ENCODE peak calls at places on chromosomes 3 and 15, in four cellular contexts. N, F, Q and J are unnamed samples.
A peak's percentile ranks its signal among the peaks of the same experiment; 100 is the strongest.

GRCh38 chr15:61974759-61975158 is 85.5 kb downstream of the VPS13C start:
- DNase-seq in N (no peak), Q (no peak), F (no peak), J (peak; percentile 5)

GRCh38 chr3:57544181-57545125 is at the start of gene DNAH12:
- DNase-seq in F (no peak), N (peak; percentile 54), Q (no peak), J (no peak)

GRCh38 chr15:97995881-97996603 is 35.5 kb downstream of the ARRDC4 start:
- DNase-seq in F (no peak), N (no peak), Q (no peak), J (no peak)

GRCh38 chr3:17632401-17633100 is 109.9 kb downstream of the TBC1D5 start:
- DNase-seq in N (no peak), Q (no peak), F (no peak), J (peak; percentile 65)

GRCh38 chr3:29822051-29822450 is 541.2 kb downstream of the RBMS3 start:
- DNase-seq in N (no peak), Q (no peak), F (no peak), J (peak; percentile 78)

GRCh38 chr3:189365609-189366564 is 194.1 kb downstream of the TPRG1 start:
- DNase-seq in F (no peak), Q (no peak), N (no peak), J (no peak)

GRCh38 chr3:107977571-107977970 is 113.3 kb downstream of the CD47 start:
- DNase-seq in N (no peak), F (no peak), Q (no peak), J (no peak)

GRCh38 chr3:14225421-14225820 is 46.8 kb downstream of the LSM3 start:
- DNase-seq in N (no peak), Q (no peak), F (no peak), J (no peak)

GRCh38 chr15:72735111-72735510 is 48.4 kb downstream of the ADPGK start:
- DNase-seq in Q (no peak), N (no peak), F (no peak), J (no peak)

GRCh38 chr3:128415773-128416577 is 50.7 kb downstream of the DNAJB8 start:
- DNase-seq in N (no peak), Q (no peak), F (no peak), J (no peak)

GRCh38 chr3:20232906-20233305 is 46.9 kb upstream of the SGO1 start:
- DNase-seq in N (no peak), F (no peak), Q (no peak), J (no peak)

GRCh38 chr3:69806735-69807438 is 67.6 kb downstream of the MITF start:
- DNase-seq in Q (no peak), N (no peak), F (no peak), J (peak; percentile 92)

GRCh38 chr3:188664795-188665194 is 507.0 kb upstream of the TPRG1 start:
- DNase-seq in Q (no peak), N (no peak), F (peak; percentile 9), J (peak; percentile 15)

GRCh38 chr15:43513550-43513949 is 3.9 kb upstream of the MAP1A start:
- DNase-seq in F (no peak), Q (no peak), N (no peak), J (peak; percentile 18)

GRCh38 chr3:26308454-26308853 is 314.1 kb upstream of the LRRC3B start:
- DNase-seq in Q (no peak), N (no peak), F (no peak), J (no peak)

GRCh38 chr3:101928890-101929289 is 79.6 kb downstream of the NFKBIZ start:
- DNase-seq in Q (no peak), F (no peak), N (no peak), J (peak; percentile 88)

GRCh38 chr3:52205727-52206372 is 7.9 kb downstream of the ALAS1 start:
- DNase-seq in F (no peak), N (no peak), Q (no peak), J (no peak)

GRCh38 chr3:184259878-184260570 is 1.3 kb downstream of the CAMK2N2 start:
- DNase-seq in F (peak; percentile 88), N (no peak), Q (no peak), J (no peak)

GRCh38 chr3:152021951-152022461 is 148.6 kb downstream of the SUCNR1 start:
- DNase-seq in F (no peak), N (no peak), Q (no peak), J (peak; percentile 26)

GRCh38 chr15:80856809-80857377 is 77.7 kb downstream of the CEMIP start:
- DNase-seq in N (peak; percentile 71), Q (no peak), F (no peak), J (no peak)

GRCh38 chr3:31980530-31981205 is 394 bp downstream of the OSBPL10 start:
- DNase-seq in F (peak; percentile 34), N (peak; percentile 69), Q (peak; percentile 29), J (peak; percentile 16)

GRCh38 chr3:99128740-99129505 is 227.4 kb upstream of the DCBLD2 start:
- DNase-seq in F (no peak), N (no peak), Q (no peak), J (peak; percentile 97)

GRCh38 chr3:21942328-21942727 is 191.3 kb upstream of the ZNF385D start:
- DNase-seq in N (no peak), Q (no peak), F (no peak), J (peak; percentile 85)

GRCh38 chr3:89612027-89612426 is 504.6 kb downstream of the EPHA3 start:
- DNase-seq in Q (no peak), N (no peak), F (no peak), J (no peak)

GRCh38 chr15:76939715-76940114 is 8.2 kb downstream of the RCN2 start:
- DNase-seq in N (no peak), F (no peak), Q (no peak), J (no peak)

GRCh38 chr3:40258064-40258463 is 51.4 kb upstream of the EIF1B start:
- DNase-seq in F (no peak), N (no peak), Q (no peak), J (no peak)

GRCh38 chr15:48642795-48643194 is 2.7 kb downstream of the FBN1 start:
- DNase-seq in F (peak; percentile 20), N (no peak), Q (no peak), J (no peak)

GRCh38 chr15:62110000-62110851 is 43.4 kb downstream of the C2CD4A start:
- DNase-seq in Q (no peak), F (no peak), N (no peak), J (peak; percentile 68)

GRCh38 chr3:104133630-104134029 is 1233.1 kb upstream of the ALCAM start:
- DNase-seq in F (no peak), Q (no peak), N (no peak), J (no peak)

GRCh38 chr15:69074011-69074842 is 59.7 kb downstream of the NOX5 start:
- DNase-seq in N (peak; percentile 74), F (no peak), Q (no peak), J (peak; percentile 24)

GRCh38 chr3:37753428-37753827 is 108.3 kb upstream of the CTDSPL start:
- DNase-seq in F (no peak), N (no peak), Q (no peak), J (no peak)

GRCh38 chr3:43001094-43001553 is 22.0 kb downstream of the GASK1A start:
- DNase-seq in Q (no peak), N (peak; percentile 77), F (no peak), J (peak; percentile 81)

GRCh38 chr15:36221992-36222391 is 357.4 kb upstream of the CDIN1 start:
- DNase-seq in F (no peak), Q (no peak), N (no peak), J (no peak)

DNA sequence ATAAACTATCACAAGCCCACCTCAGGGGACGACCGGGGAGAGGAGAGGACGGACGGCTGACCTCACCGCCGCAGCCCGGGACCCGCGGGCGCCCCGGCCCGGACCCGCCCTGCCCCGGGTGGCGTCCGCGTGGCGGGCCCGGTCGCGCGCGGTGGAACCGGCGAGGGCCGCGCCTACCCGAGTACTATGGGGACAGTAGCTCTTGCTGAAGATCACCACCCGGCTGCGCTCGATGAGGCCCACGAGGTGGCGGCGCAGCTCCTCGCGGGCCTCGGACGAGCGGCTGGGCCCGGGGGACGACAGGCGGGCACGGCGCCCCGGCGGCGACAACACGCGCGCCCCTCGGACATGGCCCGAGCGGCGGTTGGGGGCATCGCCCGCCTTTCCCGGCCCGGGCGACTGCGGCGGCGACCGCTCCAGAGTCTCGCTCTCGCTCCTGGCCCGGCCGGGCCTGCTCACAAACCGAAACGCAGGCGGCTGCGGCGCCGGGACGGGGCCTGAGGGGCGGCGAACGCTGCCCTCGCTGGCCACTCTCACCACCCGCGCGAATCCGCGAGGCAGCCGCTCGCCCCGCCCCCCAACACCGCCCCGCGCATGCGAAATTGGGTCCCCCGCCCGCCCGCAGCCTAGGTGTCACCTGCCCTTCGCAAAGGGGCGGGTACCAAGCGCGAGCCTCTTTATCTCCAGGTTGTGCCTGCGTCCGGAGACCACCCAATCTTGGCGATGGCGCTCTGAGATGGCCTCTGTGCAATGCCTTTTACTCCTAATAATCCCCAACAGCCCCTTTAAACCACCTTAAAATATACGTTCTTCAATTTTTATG is at the start of gene TXNRD3:
- DNase-seq in F (peak; percentile 62), Q (peak; percentile 61), N (peak; percentile 81), J (peak; percentile 31)
- TF ChIP-seq CTCF in F (peak; percentile 8), Q (no peak), N (no peak), J (peak; percentile 34)

GRCh38 chr15:39474657-39475056 is 106.2 kb upstream of the THBS1 start:
- DNase-seq in F (no peak), Q (no peak), N (no peak), J (peak; percentile 34)
- TF ChIP-seq CTCF in F (no peak), Q (no peak), N (no peak), J (peak; percentile 15)

GRCh38 chr3:9715764-9716437 is 12.3 kb downstream of the CPNE9 start:
- DNase-seq in Q (no peak), F (no peak), N (peak; percentile 74), J (peak; percentile 84)
- TF ChIP-seq CTCF in Q (no peak), F (peak; percentile 27), N (peak; percentile 91), J (peak; percentile 82)

GRCh38 chr15:58506787-58507671 is 75.2 kb downstream of the LIPC start:
- DNase-seq in N (no peak), Q (no peak), F (no peak), J (no peak)
- TF ChIP-seq CTCF in N (no peak), Q (no peak), F (no peak), J (no peak)

GRCh38 chr3:50583897-50584296 is 14.6 kb downstream of the HEMK1 start:
- DNase-seq in Q (no peak), N (no peak), F (no peak), J (no peak)

GRCh38 chr3:50581459-50581842 is 12.1 kb downstream of the HEMK1 start:
- DNase-seq in Q (no peak), F (no peak), N (no peak), J (no peak)

GRCh38 chr3:50584391-50584790 is 15.1 kb downstream of the HEMK1 start:
- DNase-seq in N (no peak), F (no peak), Q (no peak), J (no peak)

GRCh38 chr3:50582083-50582482 is 12.8 kb downstream of the HEMK1 start:
- DNase-seq in F (no peak), N (no peak), Q (no peak), J (no peak)

DNA sequence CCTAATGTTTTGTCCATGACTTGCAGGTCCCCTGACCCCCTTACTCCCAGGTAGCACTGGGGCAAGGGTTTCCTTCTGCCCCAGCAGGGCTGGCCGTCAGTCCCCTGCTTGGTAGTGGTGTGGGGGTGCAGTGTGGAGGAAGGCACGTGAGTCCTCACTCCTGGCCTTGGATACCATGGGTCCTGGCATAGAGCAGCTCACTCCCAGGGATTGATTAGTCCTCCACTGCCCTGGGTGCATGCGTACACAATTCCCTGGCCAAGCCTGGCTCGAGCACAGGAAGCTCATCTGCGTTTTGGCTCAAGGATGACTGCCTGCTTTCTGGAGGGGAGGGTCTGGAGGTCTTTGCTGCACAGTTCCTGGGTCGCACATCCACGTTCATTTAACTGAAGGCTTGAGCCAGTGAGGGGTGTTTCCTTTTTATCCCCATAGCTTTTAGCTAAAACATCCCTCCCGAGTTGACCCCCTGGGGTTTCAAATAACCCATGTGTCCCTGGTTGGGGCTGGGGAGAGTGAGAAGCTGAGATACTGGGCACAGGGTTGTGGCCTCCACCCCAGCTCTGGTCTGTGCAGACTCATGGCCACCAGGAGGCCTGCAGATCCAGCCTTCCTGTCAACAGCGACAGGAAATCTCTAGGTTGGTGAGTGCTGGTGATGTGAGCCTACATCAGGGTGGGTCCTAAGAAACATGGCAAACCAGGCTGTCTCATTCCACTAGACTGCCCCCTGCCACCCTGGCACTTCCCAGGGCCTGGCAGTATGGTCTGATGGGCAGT is 11.5 kb downstream of the HEMK1 start:
- DNase-seq in F (no peak), N (no peak), Q (no peak), J (no peak)
- TF ChIP-seq CTCF in F (no peak), N (no peak), Q (no peak), J (peak; percentile 49)